ENCODE peak calls at places on chromosome 12, in eight cellular contexts. One of them, this sample, is unnamed.
A peak's percentile ranks its signal among the peaks of the same experiment; 100 is the strongest.

GRCh38 chr12:26028953-26029740 is 70.7 kb downstream of the RASSF8 start:
- DNase-seq in HepG2: peak; percentile 17
- DNase-seq in SK-N-SH: peak; percentile 52
- DNase-seq in prostate gland: peak; percentile 42
- DNase-seq in transverse colon: peak; percentile 15
- DNase-seq in sigmoid colon: no peak
- DNase-seq in spleen: no peak
- DNase-seq in breast epithelium: no peak
- DNase-seq in this sample: no peak

GRCh38 chr12:46187023-46187422 is 81.8 kb downstream of the SLC38A1 start:
- DNase-seq in HepG2: no peak
- DNase-seq in SK-N-SH: no peak
- DNase-seq in prostate gland: peak; percentile 60
- DNase-seq in transverse colon: no peak
- DNase-seq in sigmoid colon: peak; percentile 75
- DNase-seq in spleen: no peak
- DNase-seq in breast epithelium: peak; percentile 55
- DNase-seq in this sample: no peak

GRCh38 chr12:131131808-131132117 is 178.1 kb downstream of the ADGRD1 start:
- DNase-seq in HepG2: no peak
- DNase-seq in SK-N-SH: no peak
- DNase-seq in prostate gland: no peak
- DNase-seq in transverse colon: no peak
- DNase-seq in sigmoid colon: peak; percentile 59
- DNase-seq in spleen: peak; percentile 71
- DNase-seq in breast epithelium: no peak
- DNase-seq in this sample: no peak

GRCh38 chr12:113241191-113242017 is 20.1 kb downstream of the TPCN1 start:
- DNase-seq in HepG2: peak; percentile 25
- DNase-seq in SK-N-SH: no peak
- DNase-seq in prostate gland: peak; percentile 70
- DNase-seq in transverse colon: peak; percentile 74
- DNase-seq in sigmoid colon: no peak
- DNase-seq in spleen: peak; percentile 66
- DNase-seq in breast epithelium: peak; percentile 63
- DNase-seq in this sample: no peak

GRCh38 chr12:72432037-72432604 is 160.0 kb downstream of the TRHDE start:
- DNase-seq in HepG2: peak; percentile 3
- DNase-seq in SK-N-SH: no peak
- DNase-seq in prostate gland: no peak
- DNase-seq in transverse colon: peak; percentile 50
- DNase-seq in sigmoid colon: no peak
- DNase-seq in spleen: no peak
- DNase-seq in breast epithelium: no peak
- DNase-seq in this sample: no peak

GRCh38 chr12:41943671-41944070 is 201.0 kb downstream of the GXYLT1 start:
- DNase-seq in HepG2: no peak
- DNase-seq in SK-N-SH: no peak
- DNase-seq in prostate gland: peak; percentile 59
- DNase-seq in transverse colon: no peak
- DNase-seq in sigmoid colon: no peak
- DNase-seq in spleen: no peak
- DNase-seq in breast epithelium: no peak
- DNase-seq in this sample: no peak

GRCh38 chr12:96233941-96234461 is 39.8 kb downstream of the ELK3 start:
- DNase-seq in HepG2: no peak
- DNase-seq in SK-N-SH: peak; percentile 53
- DNase-seq in prostate gland: peak; percentile 77
- DNase-seq in transverse colon: peak; percentile 80
- DNase-seq in sigmoid colon: peak; percentile 99
- DNase-seq in spleen: peak; percentile 75
- DNase-seq in breast epithelium: peak; percentile 96
- DNase-seq in this sample: peak; percentile 96

GRCh38 chr12:24853588-24853987 is 95.3 kb downstream of the BCAT1 start:
- DNase-seq in HepG2: no peak
- DNase-seq in SK-N-SH: no peak
- DNase-seq in prostate gland: no peak
- DNase-seq in transverse colon: no peak
- DNase-seq in sigmoid colon: no peak
- DNase-seq in spleen: no peak
- DNase-seq in breast epithelium: no peak
- DNase-seq in this sample: no peak

GRCh38 chr12:66638666-66639065 is 40.2 kb downstream of the GRIP1 start:
- DNase-seq in HepG2: no peak
- DNase-seq in SK-N-SH: no peak
- DNase-seq in prostate gland: no peak
- DNase-seq in transverse colon: no peak
- DNase-seq in sigmoid colon: no peak
- DNase-seq in spleen: no peak
- DNase-seq in breast epithelium: no peak
- DNase-seq in this sample: no peak

GRCh38 chr12:43789941-43790340 is 16.2 kb downstream of the TWF1 start:
- DNase-seq in HepG2: no peak
- DNase-seq in SK-N-SH: peak; percentile 19
- DNase-seq in prostate gland: no peak
- DNase-seq in transverse colon: no peak
- DNase-seq in sigmoid colon: no peak
- DNase-seq in spleen: no peak
- DNase-seq in breast epithelium: no peak
- DNase-seq in this sample: no peak

GRCh38 chr12:112219195-112219594 is 93.8 kb downstream of the TRAFD1 start:
- DNase-seq in HepG2: no peak
- DNase-seq in SK-N-SH: no peak
- DNase-seq in prostate gland: no peak
- DNase-seq in transverse colon: no peak
- DNase-seq in sigmoid colon: no peak
- DNase-seq in spleen: no peak
- DNase-seq in breast epithelium: no peak
- DNase-seq in this sample: no peak

GRCh38 chr12:77575376-77575775 is 255.3 kb upstream of the NAV3 start:
- DNase-seq in HepG2: no peak
- DNase-seq in SK-N-SH: no peak
- DNase-seq in prostate gland: no peak
- DNase-seq in transverse colon: no peak
- DNase-seq in sigmoid colon: no peak
- DNase-seq in spleen: no peak
- DNase-seq in breast epithelium: no peak
- DNase-seq in this sample: no peak

GRCh38 chr12:127381681-127382080 is 885.3 kb upstream of the TMEM132C start:
- DNase-seq in HepG2: no peak
- DNase-seq in SK-N-SH: no peak
- DNase-seq in prostate gland: no peak
- DNase-seq in transverse colon: no peak
- DNase-seq in sigmoid colon: no peak
- DNase-seq in spleen: no peak
- DNase-seq in breast epithelium: no peak
- DNase-seq in this sample: no peak

GRCh38 chr12:108969622-108970021 is 51.2 kb downstream of the SVOP start:
- DNase-seq in HepG2: no peak
- DNase-seq in SK-N-SH: no peak
- DNase-seq in prostate gland: no peak
- DNase-seq in transverse colon: no peak
- DNase-seq in sigmoid colon: no peak
- DNase-seq in spleen: no peak
- DNase-seq in breast epithelium: no peak
- DNase-seq in this sample: no peak

GRCh38 chr12:108972226-108972757 is 48.6 kb downstream of the SVOP start:
- DNase-seq in HepG2: no peak
- DNase-seq in SK-N-SH: no peak
- DNase-seq in prostate gland: no peak
- DNase-seq in transverse colon: no peak
- DNase-seq in sigmoid colon: no peak
- DNase-seq in spleen: peak; percentile 6
- DNase-seq in breast epithelium: no peak
- DNase-seq in this sample: no peak

GRCh38 chr12:108977360-108977759 is 43.5 kb downstream of the SVOP start:
- DNase-seq in HepG2: no peak
- DNase-seq in SK-N-SH: no peak
- DNase-seq in prostate gland: no peak
- DNase-seq in transverse colon: no peak
- DNase-seq in sigmoid colon: no peak
- DNase-seq in spleen: no peak
- DNase-seq in breast epithelium: no peak
- DNase-seq in this sample: no peak

GRCh38 chr12:108973753-108974152 is 47.1 kb downstream of the SVOP start:
- DNase-seq in HepG2: no peak
- DNase-seq in SK-N-SH: no peak
- DNase-seq in prostate gland: no peak
- DNase-seq in transverse colon: no peak
- DNase-seq in sigmoid colon: no peak
- DNase-seq in spleen: no peak
- DNase-seq in breast epithelium: no peak
- DNase-seq in this sample: no peak

DNA sequence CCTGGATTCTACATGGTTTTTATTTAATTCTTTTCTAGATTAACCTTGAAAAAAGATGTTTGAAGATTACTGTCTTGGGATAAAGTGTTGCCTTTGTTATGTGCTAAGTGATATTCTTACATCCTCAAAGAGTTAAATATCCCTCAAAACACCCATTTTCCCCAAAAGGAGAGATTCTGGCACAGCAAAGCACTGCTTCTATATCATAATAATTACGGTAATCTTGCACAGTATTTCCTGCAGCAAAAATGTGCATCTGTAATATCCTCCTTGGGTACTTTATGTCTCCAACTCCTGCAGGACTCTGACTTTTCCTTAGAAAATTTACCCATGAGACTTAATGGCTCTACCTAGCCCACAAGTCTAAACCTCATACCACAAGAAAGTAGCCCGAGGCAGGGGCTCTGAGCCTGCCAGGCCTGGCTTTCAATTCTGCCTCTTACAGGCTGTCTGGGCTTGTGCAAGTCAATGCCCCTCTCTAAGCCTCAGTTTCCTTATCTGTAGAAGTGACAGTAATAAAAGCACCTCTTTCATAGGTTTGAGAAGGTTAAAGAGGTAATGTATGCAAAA is 45.8 kb downstream of the SVOP start:
- DNase-seq in HepG2: no peak
- DNase-seq in SK-N-SH: no peak
- DNase-seq in prostate gland: no peak
- DNase-seq in transverse colon: no peak
- DNase-seq in sigmoid colon: no peak
- DNase-seq in spleen: no peak
- DNase-seq in breast epithelium: no peak
- DNase-seq in this sample: no peak
- H3K9me3 ChIP-seq in HepG2: no peaks in the 10 kb centered on the region
- H3K9me3 ChIP-seq in SK-N-SH: no peaks in the 10 kb centered on the region
- H3K9me3 ChIP-seq in prostate gland: no peaks in the 10 kb centered on the region
- H3K9me3 ChIP-seq in transverse colon: no peaks in the 10 kb centered on the region
- H3K9me3 ChIP-seq in sigmoid colon: no peaks in the 10 kb centered on the region
- H3K9me3 ChIP-seq in spleen: no peaks in the 10 kb centered on the region
- H3K9me3 ChIP-seq in breast epithelium: no peaks in the 10 kb centered on the region
- H3K9me3 ChIP-seq in this sample: no peaks in the 10 kb centered on the region

GRCh38 chr12:38389581-38389980 is 73.0 kb downstream of the ALG10B start:
- DNase-seq in HepG2: no peak
- DNase-seq in SK-N-SH: no peak
- DNase-seq in prostate gland: no peak
- DNase-seq in transverse colon: no peak
- DNase-seq in sigmoid colon: no peak
- DNase-seq in spleen: no peak
- DNase-seq in breast epithelium: no peak
- DNase-seq in this sample: no peak
- H3K4me1 ChIP-seq in HepG2: no peaks in the 10 kb centered on the region
- H3K4me1 ChIP-seq in SK-N-SH: no peaks in the 10 kb centered on the region
- H3K4me1 ChIP-seq in prostate gland: no peaks in the 10 kb centered on the region
- H3K4me1 ChIP-seq in transverse colon: no peaks in the 10 kb centered on the region
- H3K4me1 ChIP-seq in sigmoid colon: no peaks in the 10 kb centered on the region
- H3K4me1 ChIP-seq in spleen: no peaks in the 10 kb centered on the region
- H3K4me1 ChIP-seq in breast epithelium: no peaks in the 10 kb centered on the region
- H3K4me1 ChIP-seq in this sample: no peaks in the 10 kb centered on the region

DNA sequence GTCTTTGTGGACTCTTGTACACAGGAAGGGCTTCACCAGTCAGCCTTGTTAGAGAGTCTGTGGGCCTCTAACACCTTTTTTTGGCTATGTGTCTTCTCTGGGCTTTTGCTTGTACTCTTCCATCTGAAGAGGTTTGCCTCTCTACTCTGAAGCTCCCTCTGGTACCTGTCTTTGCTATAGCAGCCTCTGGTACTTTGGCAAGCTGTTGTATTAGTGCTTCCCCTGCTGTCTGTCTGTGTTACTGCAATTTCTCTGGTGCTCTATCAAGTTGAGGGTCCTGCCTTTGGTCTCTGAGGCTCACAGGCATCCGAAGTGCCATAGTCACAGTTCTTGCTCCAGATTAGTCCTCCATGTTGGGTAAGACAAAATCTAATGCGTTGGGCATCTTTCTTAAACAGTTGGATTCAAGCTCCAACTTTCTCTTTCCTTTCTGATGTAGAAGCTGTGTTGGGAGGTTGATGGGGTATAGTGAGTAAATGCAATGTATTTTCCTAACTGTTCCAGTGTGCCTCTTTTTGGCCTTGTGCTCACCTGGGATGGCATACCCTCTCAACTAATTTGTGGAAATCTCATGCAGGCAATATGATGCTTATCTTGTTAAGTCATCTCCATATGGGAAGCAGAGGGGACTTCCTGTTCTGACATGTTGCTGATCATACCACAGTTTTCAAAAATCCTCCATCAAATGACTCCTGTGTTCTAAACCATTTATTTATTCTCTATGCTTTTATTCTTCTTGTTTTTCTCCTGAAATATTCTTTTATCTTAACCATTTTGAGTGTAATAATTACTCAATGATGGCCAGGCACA is 88.8 kb downstream of the ATF7IP start:
- DNase-seq in HepG2: peak; percentile 65
- DNase-seq in SK-N-SH: peak; percentile 26
- DNase-seq in prostate gland: no peak
- DNase-seq in transverse colon: no peak
- DNase-seq in sigmoid colon: no peak
- DNase-seq in spleen: no peak
- DNase-seq in breast epithelium: no peak
- DNase-seq in this sample: no peak
- TF ChIP-seq POLR2AphosphoS5 in HepG2: no peak
- TF ChIP-seq POLR2AphosphoS5 in SK-N-SH: no peak
- TF ChIP-seq POLR2AphosphoS5 in prostate gland: no peak
- TF ChIP-seq POLR2AphosphoS5 in transverse colon: no peak
- TF ChIP-seq POLR2AphosphoS5 in sigmoid colon: no peak
- TF ChIP-seq POLR2AphosphoS5 in spleen: no peak
- TF ChIP-seq POLR2AphosphoS5 in breast epithelium: no peak
- TF ChIP-seq POLR2AphosphoS5 in this sample: no peak

GRCh38 chr12:133222211-133222610 is 13.5 kb downstream of the ANHX start:
- DNase-seq in HepG2: no peak
- DNase-seq in SK-N-SH: no peak
- DNase-seq in prostate gland: no peak
- DNase-seq in transverse colon: no peak
- DNase-seq in sigmoid colon: no peak
- DNase-seq in spleen: no peak
- DNase-seq in breast epithelium: no peak
- DNase-seq in this sample: no peak

GRCh38 chr12:133225527-133225926 is 10.2 kb downstream of the ANHX start:
- DNase-seq in HepG2: no peak
- DNase-seq in SK-N-SH: no peak
- DNase-seq in prostate gland: no peak
- DNase-seq in transverse colon: no peak
- DNase-seq in sigmoid colon: no peak
- DNase-seq in spleen: no peak
- DNase-seq in breast epithelium: no peak
- DNase-seq in this sample: no peak

GRCh38 chr12:133220521-133220920 is 15.2 kb downstream of the ANHX start:
- DNase-seq in HepG2: no peak
- DNase-seq in SK-N-SH: no peak
- DNase-seq in prostate gland: no peak
- DNase-seq in transverse colon: no peak
- DNase-seq in sigmoid colon: no peak
- DNase-seq in spleen: no peak
- DNase-seq in breast epithelium: no peak
- DNase-seq in this sample: no peak

GRCh38 chr12:133217219-133217618 is 18.5 kb downstream of the ANHX start:
- DNase-seq in HepG2: no peak
- DNase-seq in SK-N-SH: no peak
- DNase-seq in prostate gland: no peak
- DNase-seq in transverse colon: no peak
- DNase-seq in sigmoid colon: no peak
- DNase-seq in spleen: no peak
- DNase-seq in breast epithelium: no peak
- DNase-seq in this sample: no peak

GRCh38 chr12:133221241-133221640 is 14.4 kb downstream of the ANHX start:
- DNase-seq in HepG2: no peak
- DNase-seq in SK-N-SH: no peak
- DNase-seq in prostate gland: no peak
- DNase-seq in transverse colon: no peak
- DNase-seq in sigmoid colon: no peak
- DNase-seq in spleen: no peak
- DNase-seq in breast epithelium: no peak
- DNase-seq in this sample: no peak
- H3K9me3 ChIP-seq in HepG2: peaks cover 90% of the 10 kb centered on the region
- H3K9me3 ChIP-seq in SK-N-SH: no peaks in the 10 kb centered on the region
- H3K9me3 ChIP-seq in prostate gland: no peaks in the 10 kb centered on the region
- H3K9me3 ChIP-seq in transverse colon: peaks cover 29% of the 10 kb centered on the region
- H3K9me3 ChIP-seq in sigmoid colon: peaks cover 16% of the 10 kb centered on the region
- H3K9me3 ChIP-seq in spleen: peaks cover 16% of the 10 kb centered on the region
- H3K9me3 ChIP-seq in breast epithelium: peaks cover 89% of the 10 kb centered on the region
- H3K9me3 ChIP-seq in this sample: peaks cover 26% of the 10 kb centered on the region

This sample was measured in suprapubic skin.